ENCODE peak calls at places on chromosome 11, in ten cellular contexts. U is GM10248, M is H9, G is CD14-positive monocyte, D is HFF-Myc, O is GM23338, K is gastrocnemius medialis, V is Panc1, X is heart left ventricle, Y is OCI-LY7. A is an unnamed sample.

GRCh38 chr11:116772443-116773202 is at the start of gene BUD13:
- DNase-seq in O (peak), Y (peak), K (peak), X (peak), U (peak), M (peak), V (no peak), G (peak), D (peak), A (peak)

GRCh38 chr11:73249858-73250773 is 22.0 kb upstream of the P2RY6 start:
- DNase-seq in G (no peak), Y (no peak), K (peak), V (no peak), D (no peak), U (no peak), M (peak), X (no peak), O (no peak), A (no peak)

GRCh38 chr11:819129-819931 is 616 bp downstream of the PNPLA2 start:
- DNase-seq in O (peak), K (peak), M (peak), Y (peak), U (peak), G (peak), D (no peak), X (peak), V (no peak), A (peak)

GRCh38 chr11:2300936-2301630 is 635 bp downstream of the C11orf21 start:
- DNase-seq in Y (no peak), V (no peak), M (no peak), U (no peak), D (no peak), K (no peak), G (peak), O (no peak), X (no peak), A (peak)

GRCh38 chr11:103358251-103358650 is 249.0 kb downstream of the DYNC2H1 start:
- DNase-seq in U (no peak), K (no peak), V (no peak), O (no peak), X (no peak), M (no peak), Y (no peak), D (no peak), G (no peak), A (no peak)

GRCh38 chr11:66570117-66570825 is 1.9 kb upstream of the CTSF start:
- DNase-seq in M (peak), X (no peak), V (no peak), O (peak), D (no peak), U (no peak), K (no peak), Y (no peak), G (no peak), A (no peak)

GRCh38 chr11:111115890-111116289 is 129.6 kb upstream of the POU2AF2 start:
- DNase-seq in X (no peak), G (no peak), Y (no peak), O (no peak), K (no peak), U (no peak), M (no peak), V (no peak), D (no peak), A (no peak)

GRCh38 chr11:45179686-45180085 is 33.2 kb downstream of the PRDM11 start:
- DNase-seq in G (no peak), U (no peak), D (no peak), M (no peak), Y (no peak), X (no peak), K (no peak), V (no peak), O (no peak), A (no peak)

GRCh38 chr11:285894-286220 is 3.1 kb upstream of the PGGHG start:
- DNase-seq in X (no peak), K (no peak), V (no peak), U (no peak), Y (no peak), M (no peak), O (no peak), G (no peak), D (no peak), A (no peak)

GRCh38 chr11:73365352-73366264 is 10.6 kb upstream of the RELT start:
- DNase-seq in X (no peak), M (no peak), O (no peak), K (no peak), Y (no peak), D (no peak), V (no peak), G (no peak), U (no peak), A (no peak)

GRCh38 chr11:109914038-109914437 is 179.2 kb upstream of the ZC3H12C start:
- DNase-seq in G (no peak), O (peak), X (no peak), K (no peak), U (no peak), V (no peak), Y (no peak), M (no peak), D (no peak), A (no peak)

GRCh38 chr11:83061883-83062282 is 9.8 kb downstream of the RAB30 start:
- DNase-seq in U (peak), V (no peak), M (no peak), X (no peak), Y (peak), O (no peak), D (no peak), G (no peak), K (no peak), A (peak)

GRCh38 chr11:64286801-64287159 is 1.1 kb downstream of the GPR137 start:
- DNase-seq in K (no peak), X (no peak), M (no peak), Y (no peak), V (no peak), G (no peak), U (no peak), D (no peak), O (no peak), A (no peak)

GRCh38 chr11:118211006-118211405 is 13.8 kb downstream of the JAML start:
- DNase-seq in X (no peak), U (no peak), Y (no peak), K (no peak), G (no peak), V (no peak), D (no peak), M (peak), O (peak), A (no peak)

GRCh38 chr11:108137212-108137611 is 15.8 kb downstream of the ACAT1 start:
- DNase-seq in Y (no peak), M (no peak), X (no peak), O (no peak), K (no peak), D (no peak), U (no peak), G (no peak), V (no peak), A (no peak)

GRCh38 chr11:125402436-125402835 is 93.6 kb downstream of the FEZ1 start:
- DNase-seq in X (no peak), V (no peak), Y (no peak), K (peak), D (no peak), O (no peak), G (no peak), U (no peak), M (no peak), A (no peak)

DNA sequence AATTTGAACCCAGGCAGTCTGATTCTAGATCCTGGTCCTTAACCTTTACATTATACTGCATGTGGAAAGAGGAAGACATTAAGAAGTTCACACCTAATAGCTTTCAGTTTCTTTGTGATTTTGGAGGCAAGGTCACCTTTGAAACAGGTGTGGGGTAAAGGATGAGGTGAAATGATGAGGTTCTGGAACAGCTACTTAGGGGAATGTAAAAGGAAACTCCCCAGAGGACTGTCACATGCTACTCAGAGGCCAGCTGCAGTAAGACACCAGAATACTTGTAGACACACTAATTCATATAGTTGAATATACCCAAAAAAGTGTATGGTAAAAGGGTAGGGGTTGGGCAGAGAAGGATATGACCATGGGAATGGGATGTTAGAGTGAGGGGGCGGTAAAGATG is 5.4 kb downstream of the APIP start:
- DNase-seq in K (no peak), O (no peak), V (no peak), X (no peak), G (no peak), Y (peak), U (no peak), D (no peak), M (no peak), A (no peak)
- TF ChIP-seq CTCF in K (no peak), O (no peak), V (no peak), X (no peak), G (no peak), Y (no peak), U (no peak), D (no peak), M (no peak), A (no peak)

GRCh38 chr11:59755701-59756495 is 722 bp downstream of the STX3 start:
- DNase-seq in K (peak), X (peak), U (no peak), D (no peak), M (peak), V (peak), O (peak), G (peak), Y (no peak), A (peak)
- TF ChIP-seq CTCF in K (no peak), X (no peak), U (no peak), D (no peak), M (peak), V (peak), O (no peak), G (no peak), Y (no peak), A (no peak)

DNA sequence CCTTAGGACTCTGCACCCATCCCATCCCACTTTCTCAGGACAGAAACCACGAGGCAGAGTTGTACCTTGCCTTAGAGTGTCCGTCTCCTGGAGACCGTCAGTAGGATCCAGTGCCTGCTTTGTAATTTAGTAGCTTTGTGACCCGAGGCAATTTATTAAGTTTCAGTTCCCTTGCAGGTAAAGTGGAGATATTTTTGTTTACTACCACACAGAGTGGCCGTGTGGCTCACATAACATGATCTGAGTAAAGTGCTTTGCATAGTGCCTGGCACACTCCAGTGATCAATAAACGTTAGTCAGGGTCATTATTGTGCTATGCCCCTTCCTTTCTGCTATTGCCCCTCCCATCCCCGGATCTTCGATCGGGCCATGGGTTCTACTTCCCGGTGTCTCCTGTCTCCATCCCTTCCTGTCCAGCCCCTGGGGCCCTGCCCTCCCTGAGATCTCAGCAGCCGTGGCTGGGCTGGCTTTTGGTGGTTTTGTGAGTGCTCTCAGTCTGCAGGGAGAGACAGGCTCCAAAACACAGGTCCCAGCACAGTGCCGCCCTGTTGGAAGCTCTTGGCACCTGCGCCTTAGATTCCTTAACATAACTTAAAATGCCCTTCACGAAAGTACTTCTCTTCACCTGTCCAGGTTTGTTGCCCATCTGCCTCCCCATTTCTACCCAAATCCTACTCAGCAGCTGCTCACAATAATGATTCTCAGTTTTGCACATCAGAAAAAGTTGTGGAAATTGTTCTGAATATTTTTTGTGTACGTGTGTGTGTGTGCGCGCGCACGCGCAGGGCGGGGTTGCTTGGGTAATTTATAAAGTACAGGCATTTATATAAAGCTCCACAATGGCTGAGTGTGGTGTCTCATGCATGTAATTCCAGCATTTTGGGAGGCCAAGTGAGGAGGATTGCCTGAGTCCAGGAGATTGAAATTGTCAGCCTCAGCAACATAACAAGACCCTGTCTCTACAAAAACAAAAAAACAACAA is 753.7 kb downstream of the NTM start:
- DNase-seq in O (peak), M (peak), D (no peak), K (no peak), G (no peak), Y (no peak), X (no peak), U (no peak), V (no peak), A (no peak)
- TF ChIP-seq CTCF in O (peak), M (peak), D (no peak), K (no peak), G (no peak), Y (no peak), X (no peak), U (no peak), V (no peak), A (no peak)

GRCh38 chr11:29518389-29519174 is 498.2 kb downstream of the KCNA4 start:
- DNase-seq in O (peak), Y (peak), U (no peak), K (no peak), D (no peak), V (no peak), X (no peak), M (peak), G (no peak), A (no peak)
- TF ChIP-seq CTCF in O (peak), Y (peak), U (no peak), K (no peak), D (no peak), V (no peak), X (no peak), M (peak), G (peak), A (peak)

DNA sequence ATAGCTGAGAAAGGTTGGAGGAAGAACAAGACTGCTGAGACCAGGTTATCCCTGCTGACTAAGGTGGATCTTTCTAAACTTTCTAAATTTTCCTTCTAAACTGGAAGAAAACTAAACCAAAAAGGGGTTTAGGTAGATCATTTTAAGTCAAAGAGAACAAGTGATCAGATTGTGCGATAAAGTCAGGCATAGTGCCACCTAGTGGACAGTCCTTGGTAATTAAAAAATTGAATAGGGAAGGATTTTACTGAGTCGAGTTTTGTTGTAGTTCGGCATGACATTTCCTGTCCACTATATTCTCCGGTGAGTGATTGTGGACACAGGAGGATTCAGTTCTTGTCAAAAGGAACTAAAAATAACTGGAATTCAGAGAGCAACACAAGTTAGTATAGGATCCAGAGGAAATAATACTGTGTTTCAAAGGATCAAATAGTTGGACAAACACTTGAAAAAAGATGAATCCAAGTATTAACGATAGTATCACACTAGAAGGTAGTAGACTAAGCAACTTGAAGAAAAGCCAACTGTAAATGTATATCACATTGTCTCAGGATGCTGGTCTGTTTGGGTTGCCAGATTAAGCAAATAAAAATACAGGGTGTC is 1236.4 kb downstream of the FAM181B start:
- DNase-seq in O (peak), U (peak), G (no peak), X (no peak), M (no peak), V (peak), D (peak), K (no peak), Y (peak), A (peak)
- TF ChIP-seq CTCF in O (peak), U (peak), G (peak), X (peak), M (peak), V (peak), D (peak), K (no peak), Y (peak), A (peak)

DNA sequence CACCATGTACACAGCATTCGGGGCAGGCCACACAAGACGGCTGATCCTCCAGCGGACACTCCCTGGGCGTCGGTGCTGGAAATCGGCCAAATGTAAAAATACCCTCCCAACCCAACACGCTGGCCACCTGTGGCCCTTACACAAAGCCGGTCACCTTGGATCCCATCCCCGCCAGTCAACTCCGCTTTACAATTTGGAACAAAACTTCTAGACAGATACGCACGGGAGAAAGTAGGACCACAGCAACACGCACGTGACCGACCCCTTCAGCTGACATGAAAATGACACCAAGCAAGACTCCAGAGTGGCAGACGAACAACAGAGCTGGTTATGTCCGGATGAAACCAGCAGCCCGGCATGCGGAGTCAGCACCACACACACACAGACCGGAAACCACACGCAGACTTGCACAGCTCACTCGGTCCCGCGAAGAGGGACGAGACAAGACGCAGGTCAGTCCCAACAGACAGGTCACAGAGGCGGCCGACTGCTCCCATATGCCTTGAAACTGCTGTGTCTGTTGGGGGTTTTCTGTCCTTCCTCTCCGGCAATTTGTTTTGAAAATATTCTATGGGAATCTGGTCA is 366.6 kb downstream of the SHANK2 start:
- DNase-seq in V (no peak), G (no peak), Y (no peak), O (no peak), U (no peak), M (no peak), X (no peak), K (no peak), D (no peak), A (no peak)
- TF ChIP-seq CTCF in V (no peak), G (no peak), Y (no peak), O (no peak), U (no peak), M (no peak), X (no peak), K (no peak), D (no peak), A (no peak)

DNA sequence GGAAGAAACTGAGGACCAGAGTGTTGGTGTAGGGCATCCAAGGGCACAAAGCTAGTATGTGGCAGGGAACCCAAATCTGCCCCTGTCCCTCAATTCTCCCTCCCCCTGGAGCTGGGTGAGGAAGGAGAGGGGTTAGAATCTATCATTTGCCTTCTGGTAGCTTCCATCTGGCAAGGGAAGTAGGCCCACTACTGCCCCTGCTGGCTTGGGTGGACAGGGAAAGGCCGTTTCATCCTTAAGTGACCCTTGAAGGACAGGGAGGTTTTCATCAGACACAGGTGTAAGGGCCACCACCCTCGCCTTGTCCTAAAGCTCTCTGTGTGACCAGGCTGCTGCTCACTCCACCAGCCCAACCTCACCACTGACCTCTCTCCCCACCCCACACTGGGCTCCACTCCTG is 22.1 kb downstream of the NECTIN1 start:
- DNase-seq in K (no peak), X (no peak), Y (no peak), D (no peak), M (no peak), U (no peak), V (no peak), G (no peak), O (peak), A (no peak)
- TF ChIP-seq CTCF in K (no peak), X (no peak), Y (no peak), D (peak), M (peak), U (peak), V (no peak), G (peak), O (peak), A (peak)

GRCh38 chr11:27184458-27185312 is 144.1 kb downstream of the BBOX1 start:
- DNase-seq in D (no peak), Y (no peak), K (no peak), X (no peak), V (no peak), U (no peak), O (no peak), G (no peak), M (no peak), A (no peak)

GRCh38 chr11:27179334-27179733 is 138.7 kb downstream of the BBOX1 start:
- DNase-seq in Y (no peak), D (no peak), M (no peak), U (no peak), V (no peak), K (no peak), G (no peak), X (no peak), O (no peak), A (no peak)

GRCh38 chr11:27187075-27187847 is 146.6 kb downstream of the BBOX1 start:
- DNase-seq in D (no peak), V (no peak), O (no peak), U (no peak), G (no peak), Y (no peak), K (no peak), X (no peak), M (no peak), A (no peak)

GRCh38 chr11:27187848-27188621 is 147.4 kb downstream of the BBOX1 start:
- DNase-seq in Y (no peak), G (no peak), O (no peak), D (no peak), M (no peak), U (no peak), V (no peak), X (no peak), K (no peak), A (no peak)

DNA sequence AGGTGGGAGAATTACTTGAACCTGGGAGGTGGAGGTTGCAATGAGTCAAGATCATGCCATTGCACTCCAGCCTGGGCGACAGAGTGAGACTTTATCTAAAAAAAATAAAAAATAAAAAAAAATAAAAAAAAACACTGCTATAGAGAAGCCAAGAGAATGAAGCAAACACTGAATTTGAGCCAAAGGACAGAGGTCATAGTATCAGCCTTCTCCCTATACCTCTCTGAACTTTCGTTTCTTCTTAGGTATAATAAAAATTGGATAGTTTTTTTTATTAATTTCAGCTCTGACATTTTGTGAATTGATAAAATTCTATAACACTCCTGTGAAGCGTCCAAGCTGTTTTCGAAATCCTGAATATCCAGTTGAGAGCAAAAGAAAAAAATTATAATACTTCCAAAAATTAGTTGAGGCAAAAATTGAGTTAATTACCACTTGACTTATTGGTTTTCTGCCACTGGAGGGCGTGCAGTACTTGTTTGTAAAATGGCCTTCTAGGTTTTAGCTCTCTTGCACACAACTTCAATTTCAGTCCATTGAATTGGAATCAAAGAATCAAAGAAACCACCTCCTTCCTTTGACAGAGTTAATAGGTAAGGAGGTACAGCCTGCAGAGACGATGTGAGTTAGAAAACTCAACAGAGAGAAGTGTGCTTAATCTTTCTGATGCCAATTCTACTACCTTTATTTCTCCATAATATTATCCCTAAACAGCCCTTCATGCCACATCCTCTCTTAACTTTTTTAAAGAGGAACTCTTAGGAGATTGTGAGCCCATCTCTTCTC is 143.2 kb downstream of the BBOX1 start:
- DNase-seq in D (peak), M (no peak), Y (peak), O (peak), X (peak), G (no peak), V (peak), U (peak), K (no peak), A (peak)
- TF ChIP-seq CTCF in D (peak), M (peak), Y (peak), O (peak), X (peak), G (peak), V (peak), U (peak), K (peak), A (peak)

GRCh38 chr11:61951484-61952135 is 1.5 kb downstream of the BEST1 start:
- DNase-seq in G (no peak), M (no peak), Y (no peak), V (no peak), K (no peak), U (no peak), O (no peak), X (no peak), D (no peak), A (no peak)
- TF ChIP-seq CTCF in G (no peak), M (no peak), Y (no peak), V (no peak), K (no peak), U (no peak), O (no peak), X (no peak), D (no peak), A (no peak)